ENCODE peak calls at places on chromosomes 6 and 20, in ten cellular contexts. S is cardiac muscle cell; E is A673; X is mammary epithelial cell; N is lung; Y is AG04450; W is CD8-positive, alpha-beta T cell; A is left ventricle myocardium inferior; P is OCI-LY7; R is heart right ventricle. G is an unnamed sample.

GRCh38 chr6:155647354-155647753 is 191.7 kb upstream of the NOX3 start:
- DNase-seq in R (no peak), Y (no peak), E (peak; percentile 19), W (no peak), X (no peak), S (no peak), P (no peak), N (no peak), A (no peak), G (no peak)

GRCh38 chr20:5719861-5720401 is 30.3 kb upstream of the SHLD1 start:
- DNase-seq in W (no peak), E (no peak), S (no peak), R (no peak), X (peak; percentile 37), Y (no peak), N (no peak), P (no peak), A (no peak), G (no peak)

GRCh38 chr6:48061630-48062029 is 49.4 kb downstream of the PTCHD4 start:
- DNase-seq in W (no peak), R (no peak), X (peak; percentile 58), Y (no peak), N (no peak), P (no peak), E (peak; percentile 25), A (no peak), S (no peak), G (no peak)

GRCh38 chr6:80725156-80725930 is 618.9 kb downstream of the BCKDHB start:
- DNase-seq in A (no peak), E (no peak), Y (no peak), S (no peak), W (no peak), X (no peak), N (no peak), R (no peak), P (no peak), G (no peak)

GRCh38 chr6:492816-493414 is 101.4 kb downstream of the IRF4 start:
- DNase-seq in E (no peak), P (no peak), N (no peak), Y (no peak), A (no peak), S (no peak), R (no peak), W (no peak), X (no peak), G (no peak)

GRCh38 chr20:1105599-1106194 is 12.7 kb upstream of the PSMF1 start:
- DNase-seq in R (no peak), N (no peak), P (no peak), S (no peak), E (no peak), Y (no peak), W (no peak), X (no peak), A (no peak), G (no peak)

GRCh38 chr6:128427139-128427538 is 93.3 kb downstream of the PTPRK start:
- DNase-seq in S (no peak), W (no peak), Y (no peak), A (no peak), R (no peak), P (no peak), E (no peak), X (no peak), N (no peak), G (no peak)

GRCh38 chr20:35207950-35208611 is 18.4 kb upstream of the MMP24 start:
- DNase-seq in X (peak; percentile 63), R (peak; percentile 66), E (peak; percentile 77), W (peak; percentile 87), P (peak; percentile 76), Y (peak; percentile 61), N (peak; percentile 87), A (peak; percentile 78), S (peak; percentile 88), G (peak; percentile 39)

GRCh38 chr20:32240220-32240619 is 32.5 kb downstream of the POFUT1 start:
- DNase-seq in R (no peak), S (no peak), E (no peak), A (no peak), X (no peak), N (no peak), W (no peak), Y (no peak), P (no peak), G (no peak)

GRCh38 chr6:144216668-144217218 is 66.4 kb downstream of the STX11 start:
- DNase-seq in P (peak; percentile 79), N (no peak), W (no peak), X (no peak), E (no peak), Y (no peak), A (no peak), R (peak; percentile 78), S (no peak), G (no peak)

GRCh38 chr20:21586682-21587081 is 72.8 kb upstream of the NKX2-2 start:
- DNase-seq in Y (no peak), A (no peak), E (no peak), X (no peak), R (no peak), W (no peak), N (no peak), P (no peak), S (no peak), G (no peak)

GRCh38 chr6:162727347-162728176 is at the start of the genes PACRG and PRKN:
- DNase-seq in X (peak; percentile 97), P (peak; percentile 96), Y (peak; percentile 77), N (peak; percentile 98), R (peak; percentile 99), W (peak; percentile 97), E (peak; percentile 98), S (peak; percentile 100), A (peak; percentile 99), G (peak; percentile 95)

GRCh38 chr6:21613809-21614208 is 20.3 kb downstream of the SOX4 start:
- DNase-seq in X (no peak), E (no peak), S (no peak), A (no peak), N (no peak), W (no peak), P (peak; percentile 32), Y (no peak), R (no peak), G (no peak)

GRCh38 chr6:21612067-21612745 is 18.7 kb downstream of the SOX4 start:
- DNase-seq in P (no peak), A (no peak), S (no peak), E (peak; percentile 79), N (no peak), Y (no peak), W (no peak), R (no peak), X (no peak), G (no peak)

GRCh38 chr6:21615504-21615903 is 22.0 kb downstream of the SOX4 start:
- DNase-seq in N (no peak), A (no peak), E (no peak), P (no peak), S (no peak), R (no peak), W (no peak), X (no peak), Y (no peak), G (no peak)

GRCh38 chr6:21611485-21611884 is 17.9 kb downstream of the SOX4 start:
- DNase-seq in W (no peak), R (no peak), Y (no peak), S (no peak), A (no peak), P (no peak), X (no peak), N (no peak), E (no peak), G (no peak)

DNA sequence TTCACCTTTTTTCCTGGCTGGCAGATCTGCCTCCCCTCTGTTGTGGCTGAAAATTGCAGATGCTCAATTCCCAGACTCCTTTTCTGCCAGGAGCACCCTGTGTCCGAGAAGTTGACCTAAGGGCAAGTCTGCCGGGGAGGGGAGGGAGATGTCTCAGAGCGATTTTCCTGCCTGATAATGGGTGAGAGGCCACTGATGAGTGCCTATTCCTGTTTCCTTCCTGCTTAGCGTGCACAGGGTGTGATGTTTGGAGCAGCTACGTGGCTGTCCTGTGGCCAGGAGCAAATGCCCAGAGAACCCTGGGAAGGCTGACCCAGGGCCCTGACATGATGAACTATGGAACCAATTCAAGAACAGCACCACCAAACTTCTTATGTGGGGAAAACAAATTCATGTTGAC is 22.5 kb downstream of the SOX4 start:
- DNase-seq in E (no peak), X (no peak), A (no peak), Y (no peak), S (no peak), P (no peak), W (no peak), R (no peak), N (no peak), G (no peak)
- H3K27ac ChIP-seq in E (no peak overlapping the region), X (no peak overlapping the region), A (no peak overlapping the region), Y (no peak overlapping the region), S (no peak overlapping the region), P (no peak overlapping the region), W (no peak overlapping the region), R (no peak overlapping the region), N (no peak overlapping the region), G (no peak overlapping the region)

DNA sequence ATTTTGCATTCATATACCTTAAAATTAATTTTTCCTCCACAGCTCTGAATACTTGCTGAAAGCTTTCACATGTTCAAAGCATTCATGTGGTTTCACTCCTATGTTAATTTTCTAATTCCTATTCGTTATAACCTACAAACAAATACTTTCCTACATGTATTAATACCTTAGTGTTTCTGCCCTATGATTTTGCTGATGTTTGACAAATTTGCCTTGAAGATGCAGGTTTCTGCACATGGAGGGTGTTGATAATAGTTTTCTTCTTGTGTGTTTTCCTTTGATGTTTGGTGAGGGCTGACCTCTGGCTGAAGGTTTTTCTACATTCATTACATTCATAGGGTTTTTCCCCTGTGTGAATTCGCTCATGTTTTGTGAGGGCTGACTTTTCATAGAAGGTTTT is 49.3 kb upstream of the ELMO2 start:
- DNase-seq in P (no peak), R (no peak), A (no peak), N (no peak), Y (no peak), S (no peak), X (no peak), E (no peak), W (no peak), G (no peak)
- H3K9me3 ChIP-seq in P (no peaks in the 10 kb centered on the region), R (peaks cover 15% of the 10 kb centered on the region), A (peaks cover 22% of the 10 kb centered on the region), N (peaks cover 10% of the 10 kb centered on the region), Y (peaks cover 8% of the 10 kb centered on the region), S (no peaks in the 10 kb centered on the region), X (peaks cover 30% of the 10 kb centered on the region), E (peaks cover 14% of the 10 kb centered on the region), W (no peaks in the 10 kb centered on the region), G (peaks cover 3% of the 10 kb centered on the region)

GRCh38 chr20:45392733-45393132 is 14.6 kb upstream of the TP53TG5 start:
- DNase-seq in S (no peak), A (no peak), P (no peak), W (no peak), X (no peak), Y (no peak), N (no peak), E (peak; percentile 74), R (no peak), G (no peak)
- TF ChIP-seq CTCF in S (no peak), A (peak; percentile 37), P (peak; percentile 32), W (no peak), X (no peak), Y (no peak), N (no peak), E (peak; percentile 52), R (peak; percentile 37), G (no peak)

DNA sequence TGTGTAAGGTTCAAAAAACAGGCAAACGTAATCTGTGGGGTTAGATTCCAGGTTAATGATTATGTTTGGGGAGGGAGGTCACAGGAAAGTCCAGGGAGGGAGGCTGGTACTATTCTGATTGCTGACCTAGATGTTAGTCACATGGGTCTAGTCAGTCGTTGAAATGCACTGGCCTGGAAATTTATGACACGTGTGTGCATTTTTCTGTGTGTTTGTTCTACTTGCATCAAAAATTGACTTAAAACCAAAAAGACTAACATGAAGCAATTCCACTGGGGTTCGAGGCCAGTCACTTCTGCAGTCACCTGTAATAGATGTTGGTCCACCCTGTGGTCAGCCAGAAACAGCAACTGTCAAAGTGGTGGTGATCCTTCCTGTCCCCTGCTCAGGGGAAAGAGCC is 104.2 kb upstream of the MLN start:
- DNase-seq in S (no peak), E (no peak), P (no peak), Y (no peak), R (no peak), W (no peak), A (no peak), X (no peak), N (no peak), G (no peak)
- H3K27ac ChIP-seq in S (no peak overlapping the region), E (no peak overlapping the region), P (no peak overlapping the region), Y (no peak overlapping the region), R (no peak overlapping the region), W (no peak overlapping the region), A (no peak overlapping the region), X (no peak overlapping the region), N (no peak overlapping the region), G (no peak overlapping the region)

G was measured in thoracic aorta.